ENCODE peak calls at places on chromosomes 16 and 17, in four cellular contexts. H is MM.1S, R is H9, C is neuronal stem cell. G is an unnamed sample.

GRCh38 chr17:2690165-2691068 is 21.1 kb downstream of the CLUH start:
- DNase-seq in R (peak; percentile 44), H (no peak), C (no peak), G (no peak)

GRCh38 chr16:56789360-56789759 is 59.4 kb downstream of the NUP93 start:
- DNase-seq in H (peak; percentile 78), C (no peak), R (no peak), G (no peak)

GRCh38 chr17:21330436-21331160 is 45.6 kb upstream of the KCNJ12 start:
- DNase-seq in C (no peak), H (no peak), R (no peak), G (no peak)

GRCh38 chr16:71807905-71808592 is 585 bp downstream of the AP1G1 start:
- DNase-seq in R (no peak), C (peak; percentile 5), H (peak; percentile 67), G (no peak)

GRCh38 chr16:49355923-49356665 is 17.5 kb upstream of the C16orf78 start:
- DNase-seq in R (no peak), H (no peak), C (no peak), G (no peak)

GRCh38 chr16:50988441-50988840 is 162.6 kb downstream of the SALL1 start:
- DNase-seq in H (peak; percentile 60), C (no peak), R (no peak), G (no peak)

GRCh38 chr16:19114359-19115147 is 789 bp downstream of the ITPRIPL2 start:
- DNase-seq in C (peak; percentile 15), R (peak; percentile 79), H (no peak), G (no peak)

GRCh38 chr17:49638818-49639217 is 39.1 kb downstream of the SPOP start:
- DNase-seq in H (no peak), C (no peak), R (no peak), G (no peak)

GRCh38 chr17:57892820-57893595 is 43.2 kb upstream of the MRPS23 start:
- DNase-seq in C (peak; percentile 77), H (no peak), R (peak; percentile 80), G (no peak)

GRCh38 chr17:83148317-83149044 is 69.1 kb downstream of the METRNL start:
- DNase-seq in C (no peak), H (no peak), R (no peak), G (no peak)

GRCh38 chr16:48632137-48632774 is 22.3 kb upstream of the N4BP1 start:
- DNase-seq in H (no peak), C (no peak), R (no peak), G (no peak)

GRCh38 chr17:67862614-67863217 is 37.4 kb downstream of the BPTF start:
- DNase-seq in H (no peak), R (no peak), C (no peak), G (no peak)

GRCh38 chr16:1870365-1871082 is 1.4 kb downstream of the MEIOB start:
- DNase-seq in H (no peak), C (no peak), R (no peak), G (no peak)

GRCh38 chr17:59804910-59805381 is 87.8 kb downstream of the TUBD1 start:
- DNase-seq in H (no peak), C (peak; percentile 14), R (no peak), G (no peak)

GRCh38 chr16:31086629-31086906 is 2.2 kb downstream of the PRSS53 start:
- DNase-seq in H (no peak), C (no peak), R (no peak), G (no peak)

GRCh38 chr17:79956853-79957252 is 78.8 kb downstream of the TBC1D16 start:
- DNase-seq in H (no peak), C (no peak), R (no peak), G (no peak)

GRCh38 chr17:67718325-67718941 is 697 bp downstream of the NOL11 start:
- DNase-seq in R (peak; percentile 43), H (peak; percentile 34), C (no peak), G (peak; percentile 2)

GRCh38 chr17:3691539-3692166 is 4.3 kb downstream of the P2RX5 start:
- DNase-seq in R (peak; percentile 86), C (no peak), H (no peak), G (no peak)

GRCh38 chr16:50674831-50675230 is 6.3 kb downstream of the SNX20 start:
- DNase-seq in R (no peak), H (no peak), C (no peak), G (no peak)

GRCh38 chr17:66417300-66417719 is 114.9 kb downstream of the PRKCA start:
- DNase-seq in R (no peak), C (no peak), H (no peak), G (no peak)

GRCh38 chr17:9120471-9120870 is 99.2 kb downstream of the NTN1 start:
- DNase-seq in H (no peak), C (no peak), R (peak; percentile 78), G (no peak)

GRCh38 chr17:40316571-40317344 is 7.8 kb downstream of the RARA start:
- DNase-seq in R (peak; percentile 79), H (no peak), C (no peak), G (no peak)

GRCh38 chr17:81279278-81280073 is 15.6 kb downstream of the SLC38A10 start:
- DNase-seq in C (no peak), H (no peak), R (no peak), G (no peak)

GRCh38 chr16:70470141-70470926 is 15.9 kb downstream of the FCSK start:
- DNase-seq in C (no peak), R (no peak), H (no peak), G (no peak)

GRCh38 chr17:77127735-77128361 is 12.9 kb upstream of the SEC14L1 start:
- DNase-seq in R (no peak), C (no peak), H (no peak), G (no peak)

GRCh38 chr17:75765981-75766380 is 989 bp upstream of the GALK1 start:
- DNase-seq in C (no peak), R (peak; percentile 71), H (no peak), G (no peak)

GRCh38 chr16:84530590-84530989 is 26.1 kb upstream of the MEAK7 start:
- DNase-seq in H (no peak), R (no peak), C (no peak), G (no peak)

GRCh38 chr16:23424292-23424958 is 28.6 kb downstream of the COG7 start:
- DNase-seq in C (no peak), H (no peak), R (no peak), G (no peak)

GRCh38 chr16:67666032-67666537 is 465 bp downstream of the ENKD1 start:
- DNase-seq in R (peak; percentile 59), C (no peak), H (no peak), G (no peak)

GRCh38 chr16:49638696-49639629 is 216.9 kb downstream of the ZNF423 start:
- DNase-seq in H (no peak), C (no peak), R (no peak), G (no peak)

GRCh38 chr17:80265205-80266068 is 4.8 kb downstream of the RNF213 start:
- DNase-seq in R (no peak), H (no peak), C (no peak), G (no peak)

GRCh38 chr17:66304304-66305174 is 2.1 kb downstream of the PRKCA start:
- DNase-seq in C (peak; percentile 24), H (no peak), R (peak; percentile 90), G (peak; percentile 42)

GRCh38 chr16:89565506-89566372 is 5.3 kb downstream of the RPL13 start:
- DNase-seq in H (peak; percentile 35), R (peak; percentile 85), C (no peak), G (peak; percentile 64)

GRCh38 chr17:15398291-15398690 is 56.9 kb upstream of the TEKT3 start:
- DNase-seq in H (no peak), C (no peak), R (no peak), G (no peak)

GRCh38 chr17:40485851-40486512 is 15.4 kb downstream of the TNS4 start:
- DNase-seq in C (no peak), R (no peak), H (no peak), G (no peak)

GRCh38 chr17:29733151-29733550 is 110.4 kb upstream of the CORO6 start:
- DNase-seq in C (no peak), H (no peak), R (no peak), G (no peak)

GRCh38 chr16:68779891-68780290 is 42.8 kb downstream of the CDH1 start:
- DNase-seq in R (no peak), H (no peak), C (no peak), G (no peak)

GRCh38 chr17:56902350-56902749 is 11.5 kb downstream of the TRIM25 start:
- DNase-seq in R (no peak), H (no peak), C (no peak), G (no peak)

GRCh38 chr16:35142809-35143192 is 1683.4 kb downstream of the TP53TG3F start:
- DNase-seq in R (no peak), H (no peak), C (no peak), G (no peak)
- H3K9me3 ChIP-seq in R (peaks cover 93% of the 10 kb centered on the region), H (no peaks in the 10 kb centered on the region), C (no peaks in the 10 kb centered on the region), G (no peaks in the 10 kb centered on the region)

DNA sequence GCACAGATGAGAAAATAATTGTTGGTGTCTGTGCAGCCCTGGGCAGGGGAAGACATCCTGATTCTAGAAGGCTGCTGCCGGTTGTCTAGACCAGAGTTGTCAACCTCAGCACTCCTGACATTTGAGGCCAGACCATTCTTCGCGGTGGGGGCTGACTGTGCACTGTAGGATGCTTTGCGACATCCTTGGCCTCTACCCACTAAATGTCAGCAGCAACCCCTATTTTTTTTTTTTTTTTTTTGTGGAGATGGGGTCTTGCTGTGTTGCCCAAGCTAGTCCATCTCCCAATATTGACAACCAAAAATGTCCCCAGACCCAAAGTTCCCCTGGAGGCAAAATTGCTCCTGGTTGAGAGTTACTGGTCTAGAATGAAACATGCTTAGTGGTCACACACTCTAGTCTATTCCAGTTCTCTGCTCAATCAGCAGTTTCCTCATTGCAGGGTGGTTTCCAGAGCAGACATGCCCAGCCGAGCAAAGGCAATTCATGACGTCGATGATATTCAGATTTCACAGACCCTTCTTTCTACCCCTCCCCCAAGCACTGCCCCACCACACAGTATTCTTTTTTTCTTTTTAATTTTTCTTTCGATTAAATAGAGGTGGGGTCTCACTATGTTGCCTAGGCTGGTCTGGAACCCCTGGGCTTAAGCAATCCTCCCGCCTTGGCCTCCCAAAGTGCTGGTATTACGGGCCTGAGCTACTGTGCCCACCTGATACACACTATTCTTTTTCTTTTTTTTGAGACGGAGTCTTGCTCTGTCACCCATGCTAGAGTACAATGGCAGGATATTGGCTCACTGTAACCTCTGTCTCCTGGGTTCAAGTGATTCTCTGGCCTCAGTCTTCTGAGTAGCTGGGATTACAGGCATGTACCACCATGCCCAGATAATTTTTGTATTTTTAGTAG is 9.0 kb downstream of the C17orf99 start:
- DNase-seq in H (peak; percentile 98), R (no peak), C (no peak), G (no peak)
- H3K9ac ChIP-seq in H (peak overlapping the region; percentile 59), R (no peak overlapping the region), C (no peak overlapping the region), G (no peak overlapping the region)

GRCh38 chr16:83037884-83038283 is 411.1 kb downstream of the CDH13 start:
- DNase-seq in C (no peak), H (no peak), R (no peak), G (no peak)
- H3K9me3 ChIP-seq in C (no peaks in the 10 kb centered on the region), H (no peaks in the 10 kb centered on the region), R (no peaks in the 10 kb centered on the region), G (no peaks in the 10 kb centered on the region)

GRCh38 chr16:52617591-52617990 is 70.6 kb upstream of the TOX3 start:
- DNase-seq in C (no peak), R (no peak), H (no peak), G (no peak)

GRCh38 chr16:52613508-52613907 is 66.6 kb upstream of the TOX3 start:
- DNase-seq in R (no peak), H (no peak), C (no peak), G (no peak)

GRCh38 chr16:52611817-52612673 is 65.1 kb upstream of the TOX3 start:
- DNase-seq in R (no peak), H (no peak), C (no peak), G (no peak)
- H3K9ac ChIP-seq in R (no peak overlapping the region), H (no peak overlapping the region), C (no peak overlapping the region), G (no peak overlapping the region)

G was measured in NT2/D1.